ENCODE peak calls at places on chromosomes 7 and 10, in six cellular contexts. J is ascending aorta; N is CD4-positive, alpha-beta T cell; P is upper lobe of right lung; L is endothelial cell of umbilical vein; X is IMR-90. E is an unnamed sample. For H3K27me3, the result is how much of the 10 kb centered on the place peaks cover.

GRCh38 chr7:2309889-2310331 is 4.3 kb downstream of the SNX8 start:
- DNase-seq in J (no peak), X (peak), N (no peak), P (no peak), L (no peak), E (no peak)

GRCh38 chr10:93074597-93075368 is 1.1 kb downstream of the CYP26A1 start:
- DNase-seq in X (no peak), P (no peak), N (no peak), J (no peak), L (no peak), E (no peak)

GRCh38 chr7:17131060-17131345 is 167.4 kb upstream of the AHR start:
- DNase-seq in J (no peak), L (no peak), N (no peak), P (no peak), X (peak), E (no peak)

GRCh38 chr10:24650669-24651391 is 72.9 kb downstream of the ARHGAP21 start:
- DNase-seq in J (no peak), N (no peak), X (no peak), P (no peak), L (no peak), E (no peak)

GRCh38 chr7:82317760-82318159 is 125.8 kb downstream of the CACNA2D1 start:
- DNase-seq in L (no peak), P (no peak), N (no peak), X (no peak), J (no peak), E (no peak)

GRCh38 chr10:29858352-29859267 is 200.8 kb downstream of the JCAD start:
- DNase-seq in P (peak), X (peak), L (peak), J (peak), N (no peak), E (peak)

GRCh38 chr10:132618158-132618924 is 80.8 kb downstream of the INPP5A start:
- DNase-seq in L (no peak), P (no peak), X (peak), J (no peak), N (no peak), E (no peak)

GRCh38 chr7:54831644-54832095 is 72.7 kb upstream of the SEC61G start:
- DNase-seq in X (no peak), N (no peak), P (no peak), L (no peak), J (no peak), E (no peak)

GRCh38 chr10:53573498-53573897 is 800.9 kb upstream of the MBL2 start:
- DNase-seq in N (no peak), J (no peak), L (no peak), X (no peak), P (no peak), E (no peak)

GRCh38 chr7:142088022-142088714 is 23.4 kb upstream of the MGAM2 start:
- DNase-seq in J (no peak), X (no peak), L (no peak), P (no peak), N (no peak), E (no peak)

GRCh38 chr10:10891437-10891836 is 126.2 kb upstream of the CELF2 start:
- DNase-seq in P (no peak), L (no peak), J (no peak), X (peak), N (no peak), E (no peak)

GRCh38 chr7:76369011-76369410 is 10.2 kb upstream of the YWHAG start:
- DNase-seq in L (no peak), N (no peak), X (no peak), J (no peak), P (no peak), E (no peak)

GRCh38 chr10:7152341-7152740 is 258.5 kb downstream of the SFMBT2 start:
- DNase-seq in J (no peak), L (no peak), X (no peak), P (no peak), N (no peak), E (no peak)

GRCh38 chr10:7157091-7157490 is 253.7 kb downstream of the SFMBT2 start:
- DNase-seq in J (no peak), N (no peak), X (no peak), P (no peak), L (no peak), E (no peak)

GRCh38 chr10:7152982-7153381 is 257.9 kb downstream of the SFMBT2 start:
- DNase-seq in N (no peak), L (no peak), J (no peak), P (no peak), X (no peak), E (no peak)

GRCh38 chr10:7151538-7151937 is 259.3 kb downstream of the SFMBT2 start:
- DNase-seq in L (no peak), X (no peak), J (no peak), P (no peak), N (no peak), E (no peak)

GRCh38 chr10:7153750-7154149 is 257.1 kb downstream of the SFMBT2 start:
- DNase-seq in L (no peak), J (no peak), P (no peak), N (no peak), X (peak), E (no peak)
- H3K27me3 ChIP-seq in L (under half), J (under half), P (under half), N (under half), X (under half), E (under half)

GRCh38 chr7:23783115-23783514 is 73.1 kb downstream of the STK31 start:
- DNase-seq in P (no peak), X (no peak), L (no peak), N (no peak), J (no peak), E (no peak)
- H3K27me3 ChIP-seq in P (under half), X (under half), L (under half), N (under half), J (under half), E (under half)

GRCh38 chr10:100668001-100668400 is 77.4 kb upstream of the PAX2 start:
- DNase-seq in L (no peak), N (no peak), X (no peak), P (no peak), J (no peak), E (no peak)

GRCh38 chr10:100672199-100672598 is 73.2 kb upstream of the PAX2 start:
- DNase-seq in P (no peak), J (no peak), X (no peak), L (no peak), N (no peak), E (no peak)

GRCh38 chr10:100670828-100671479 is 74.4 kb upstream of the PAX2 start:
- DNase-seq in X (no peak), L (no peak), J (no peak), P (peak), N (peak), E (no peak)

GRCh38 chr10:100669616-100670015 is 75.8 kb upstream of the PAX2 start:
- DNase-seq in X (no peak), L (no peak), P (no peak), N (no peak), J (no peak), E (no peak)

DNA sequence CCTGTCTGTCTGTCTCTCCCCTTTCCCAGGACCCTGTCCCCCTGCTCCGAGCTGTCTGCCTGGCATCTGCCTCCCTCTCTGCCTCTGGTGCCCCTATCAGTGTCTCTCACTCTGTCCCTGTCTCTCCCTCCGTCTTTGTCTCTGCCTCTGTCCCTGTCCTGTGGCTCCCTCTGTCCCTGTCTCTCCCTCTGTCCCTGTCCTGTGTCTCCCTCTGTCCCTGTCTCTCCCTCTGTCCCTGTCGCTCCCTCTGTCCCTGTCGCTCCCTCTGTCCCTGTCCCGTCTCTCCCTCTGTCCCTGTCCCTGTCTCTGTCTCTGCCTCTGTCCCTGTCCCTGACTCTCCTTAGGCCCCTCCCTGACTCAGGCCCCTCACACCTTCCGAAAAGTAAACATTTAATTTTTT is 75.0 kb upstream of the PAX2 start:
- DNase-seq in P (no peak), X (no peak), L (no peak), J (no peak), N (no peak), E (no peak)
- H3K27me3 ChIP-seq in P (half or more), X (under half), L (under half), J (under half), N (half or more), E (under half)

GRCh38 chr10:126783806-126784205 is 113.3 kb upstream of the C10orf90 start:
- DNase-seq in N (no peak), P (no peak), L (no peak), X (no peak), J (no peak), E (no peak)
- H3K27me3 ChIP-seq in N (under half), P (under half), L (under half), X (under half), J (under half), E (under half)

GRCh38 chr7:151380199-151381082 is 29.4 kb downstream of the WDR86 start:
- DNase-seq in X (no peak), N (no peak), J (no peak), L (no peak), P (peak), E (peak)

GRCh38 chr7:151382079-151382885 is 27.6 kb downstream of the WDR86 start:
- DNase-seq in L (no peak), N (no peak), P (peak), X (no peak), J (no peak), E (no peak)

GRCh38 chr7:151381083-151381332 is 28.8 kb downstream of the WDR86 start:
- DNase-seq in P (no peak), X (no peak), N (no peak), J (no peak), L (no peak), E (no peak)

GRCh38 chr7:151379534-151380198 is 30.2 kb downstream of the WDR86 start:
- DNase-seq in N (no peak), X (no peak), L (no peak), J (no peak), P (peak), E (no peak)

GRCh38 chr7:151381333-151382078 is 28.3 kb downstream of the WDR86 start:
- DNase-seq in P (peak), N (peak), X (no peak), J (no peak), L (no peak), E (no peak)
- H3K27me3 ChIP-seq in P (under half), N (under half), X (under half), J (under half), L (under half), E (under half)

GRCh38 chr10:129852829-129853228 is 111.2 kb downstream of the EBF3 start:
- DNase-seq in N (no peak), P (no peak), X (no peak), J (no peak), L (no peak), E (no peak)
- H3K27me3 ChIP-seq in N (under half), P (under half), X (under half), J (under half), L (under half), E (under half)

GRCh38 chr10:72089618-72090017 is 1.3 kb upstream of the SPOCK2 start:
- DNase-seq in X (no peak), P (no peak), N (peak), L (no peak), J (no peak), E (no peak)
- H3K27me3 ChIP-seq in X (half or more), P (under half), N (under half), L (under half), J (under half), E (under half)

E was measured in ovary.